ENCODE peak calls at places on chromosomes 11 and 22, in six cellular contexts. One of them, this sample, is unnamed.
A peak's percentile ranks its signal among the peaks of the same experiment; 100 is the strongest.

GRCh38 chr11:37352485-37352884 is 754.4 kb upstream of the RAG2 start:
- DNase-seq in MCF 10A: no peak
- DNase-seq in DMS153: no peak
- DNase-seq in iPS-NIHi11: no peak
- DNase-seq in EH: no peak
- DNase-seq in psoas muscle: no peak
- DNase-seq in this sample: no peak

GRCh38 chr11:126371595-126371994 is 16.1 kb downstream of the ST3GAL4 start:
- DNase-seq in MCF 10A: no peak
- DNase-seq in DMS153: no peak
- DNase-seq in iPS-NIHi11: no peak
- DNase-seq in EH: no peak
- DNase-seq in psoas muscle: no peak
- DNase-seq in this sample: no peak

GRCh38 chr22:29031236-29031982 is 30.2 kb downstream of the C22orf31 start:
- DNase-seq in MCF 10A: peak; percentile 95
- DNase-seq in DMS153: no peak
- DNase-seq in iPS-NIHi11: peak; percentile 69
- DNase-seq in EH: peak; percentile 97
- DNase-seq in psoas muscle: peak; percentile 68
- DNase-seq in this sample: peak; percentile 95

GRCh38 chr11:76152086-76152658 is 54.1 kb downstream of the WNT11 start:
- DNase-seq in MCF 10A: peak; percentile 81
- DNase-seq in DMS153: peak; percentile 68
- DNase-seq in iPS-NIHi11: peak; percentile 91
- DNase-seq in EH: peak; percentile 60
- DNase-seq in psoas muscle: peak; percentile 91
- DNase-seq in this sample: peak; percentile 36

GRCh38 chr22:22214819-22215329 is 29.7 kb upstream of the VPREB1 start:
- DNase-seq in MCF 10A: no peak
- DNase-seq in DMS153: no peak
- DNase-seq in iPS-NIHi11: no peak
- DNase-seq in EH: no peak
- DNase-seq in psoas muscle: no peak
- DNase-seq in this sample: no peak

GRCh38 chr11:117911694-117912093 is 17.5 kb downstream of the TMPRSS13 start:
- DNase-seq in MCF 10A: no peak
- DNase-seq in DMS153: no peak
- DNase-seq in iPS-NIHi11: no peak
- DNase-seq in EH: no peak
- DNase-seq in psoas muscle: no peak
- DNase-seq in this sample: no peak

GRCh38 chr11:1988667-1989317 is 8.8 kb downstream of the H19 start:
- DNase-seq in MCF 10A: no peak
- DNase-seq in DMS153: no peak
- DNase-seq in iPS-NIHi11: no peak
- DNase-seq in EH: no peak
- DNase-seq in psoas muscle: no peak
- DNase-seq in this sample: no peak

GRCh38 chr11:40186401-40187091 is 1272.9 kb downstream of the LRRC4C start:
- DNase-seq in MCF 10A: no peak
- DNase-seq in DMS153: peak; percentile 91
- DNase-seq in iPS-NIHi11: no peak
- DNase-seq in EH: no peak
- DNase-seq in psoas muscle: no peak
- DNase-seq in this sample: no peak

GRCh38 chr11:134261626-134262488 is 8.5 kb downstream of the ACAD8 start:
- DNase-seq in MCF 10A: peak; percentile 54
- DNase-seq in DMS153: no peak
- DNase-seq in iPS-NIHi11: peak; percentile 71
- DNase-seq in EH: peak; percentile 19
- DNase-seq in psoas muscle: no peak
- DNase-seq in this sample: peak; percentile 38

GRCh38 chr11:12280199-12280837 is 97.1 kb upstream of the PARVA start:
- DNase-seq in MCF 10A: no peak
- DNase-seq in DMS153: peak; percentile 43
- DNase-seq in iPS-NIHi11: no peak
- DNase-seq in EH: no peak
- DNase-seq in psoas muscle: no peak
- DNase-seq in this sample: no peak

GRCh38 chr11:130761560-130762220 is 154.6 kb downstream of the SNX19 start:
- DNase-seq in MCF 10A: no peak
- DNase-seq in DMS153: no peak
- DNase-seq in iPS-NIHi11: peak; percentile 27
- DNase-seq in EH: peak; percentile 23
- DNase-seq in psoas muscle: no peak
- DNase-seq in this sample: no peak

GRCh38 chr11:3208272-3208671 is 10.3 kb downstream of the MRGPRG start:
- DNase-seq in MCF 10A: no peak
- DNase-seq in DMS153: no peak
- DNase-seq in iPS-NIHi11: no peak
- DNase-seq in EH: no peak
- DNase-seq in psoas muscle: peak; percentile 3
- DNase-seq in this sample: no peak

GRCh38 chr11:118476676-118477075 is 40.4 kb downstream of the KMT2A start:
- DNase-seq in MCF 10A: no peak
- DNase-seq in DMS153: no peak
- DNase-seq in iPS-NIHi11: no peak
- DNase-seq in EH: no peak
- DNase-seq in psoas muscle: no peak
- DNase-seq in this sample: no peak

GRCh38 chr11:65207918-65208784 is 26.4 kb downstream of the CAPN1 start:
- DNase-seq in MCF 10A: no peak
- DNase-seq in DMS153: no peak
- DNase-seq in iPS-NIHi11: no peak
- DNase-seq in EH: no peak
- DNase-seq in psoas muscle: no peak
- DNase-seq in this sample: no peak

GRCh38 chr11:118227865-118228785 is 3.3 kb upstream of the JAML start:
- DNase-seq in MCF 10A: no peak
- DNase-seq in DMS153: no peak
- DNase-seq in iPS-NIHi11: no peak
- DNase-seq in EH: no peak
- DNase-seq in psoas muscle: no peak
- DNase-seq in this sample: no peak

GRCh38 chr11:76838422-76839068 is 22.2 kb upstream of the ACER3 start:
- DNase-seq in MCF 10A: peak; percentile 39
- DNase-seq in DMS153: no peak
- DNase-seq in iPS-NIHi11: peak; percentile 68
- DNase-seq in EH: peak; percentile 33
- DNase-seq in psoas muscle: no peak
- DNase-seq in this sample: no peak

GRCh38 chr22:22785316-22786065 is 102.1 kb upstream of the IGLL5 start:
- DNase-seq in MCF 10A: no peak
- DNase-seq in DMS153: no peak
- DNase-seq in iPS-NIHi11: no peak
- DNase-seq in EH: no peak
- DNase-seq in psoas muscle: no peak
- DNase-seq in this sample: no peak

GRCh38 chr11:74691755-74692154 is 39.5 kb downstream of the CHRDL2 start:
- DNase-seq in MCF 10A: no peak
- DNase-seq in DMS153: no peak
- DNase-seq in iPS-NIHi11: no peak
- DNase-seq in EH: peak; percentile 56
- DNase-seq in psoas muscle: no peak
- DNase-seq in this sample: no peak

GRCh38 chr11:60910281-60910687 is 3.7 kb upstream of the TMEM109 start:
- DNase-seq in MCF 10A: no peak
- DNase-seq in DMS153: no peak
- DNase-seq in iPS-NIHi11: no peak
- DNase-seq in EH: no peak
- DNase-seq in psoas muscle: no peak
- DNase-seq in this sample: no peak

GRCh38 chr11:72856065-72856464 is 41.9 kb downstream of the ATG16L2 start:
- DNase-seq in MCF 10A: no peak
- DNase-seq in DMS153: no peak
- DNase-seq in iPS-NIHi11: no peak
- DNase-seq in EH: no peak
- DNase-seq in psoas muscle: no peak
- DNase-seq in this sample: no peak

GRCh38 chr11:82873919-82874333 is 26.3 kb downstream of the PRCP start:
- DNase-seq in MCF 10A: no peak
- DNase-seq in DMS153: no peak
- DNase-seq in iPS-NIHi11: no peak
- DNase-seq in EH: no peak
- DNase-seq in psoas muscle: no peak
- DNase-seq in this sample: no peak

GRCh38 chr11:35148163-35148562 is 9.2 kb downstream of the CD44 start:
- DNase-seq in MCF 10A: no peak
- DNase-seq in DMS153: no peak
- DNase-seq in iPS-NIHi11: no peak
- DNase-seq in EH: no peak
- DNase-seq in psoas muscle: no peak
- DNase-seq in this sample: no peak

GRCh38 chr22:43562843-43563242 is 151.0 kb downstream of the MPPED1 start:
- DNase-seq in MCF 10A: no peak
- DNase-seq in DMS153: no peak
- DNase-seq in iPS-NIHi11: peak; percentile 35
- DNase-seq in EH: no peak
- DNase-seq in psoas muscle: no peak
- DNase-seq in this sample: no peak

GRCh38 chr11:100709233-100709999 is 22.3 kb downstream of the ARHGAP42 start:
- DNase-seq in MCF 10A: no peak
- DNase-seq in DMS153: no peak
- DNase-seq in iPS-NIHi11: no peak
- DNase-seq in EH: peak; percentile 50
- DNase-seq in psoas muscle: no peak
- DNase-seq in this sample: no peak

GRCh38 chr11:9821008-9821752 is 157.3 kb downstream of the SWAP70 start:
- DNase-seq in MCF 10A: no peak
- DNase-seq in DMS153: no peak
- DNase-seq in iPS-NIHi11: no peak
- DNase-seq in EH: peak; percentile 88
- DNase-seq in psoas muscle: no peak
- DNase-seq in this sample: no peak

GRCh38 chr11:66710384-66710930 is 18.6 kb downstream of the SPTBN2 start:
- DNase-seq in MCF 10A: no peak
- DNase-seq in DMS153: no peak
- DNase-seq in iPS-NIHi11: no peak
- DNase-seq in EH: no peak
- DNase-seq in psoas muscle: no peak
- DNase-seq in this sample: no peak

GRCh38 chr11:70829160-70829899 is 423.0 kb downstream of the SHANK2 start:
- DNase-seq in MCF 10A: no peak
- DNase-seq in DMS153: no peak
- DNase-seq in iPS-NIHi11: no peak
- DNase-seq in EH: no peak
- DNase-seq in psoas muscle: no peak
- DNase-seq in this sample: no peak